ENCODE peak calls at places on chromosomes 5 and 9, in nine cellular contexts. One of them, this sample, is unnamed. For H3K4me1, the result is how much of the 10 kb centered on the place peaks cover.

GRCh38 chr9:128704356-128704670 is 2.0 kb downstream of the PKN3 start:
- DNase-seq in right lobe of liver: no peak
- DNase-seq in IMR-90: no peak
- DNase-seq in adrenal gland: no peak
- DNase-seq in K562: no peak
- DNase-seq in tibial artery: peak
- DNase-seq in HCT116: no peak
- DNase-seq in PC-9: no peak
- DNase-seq in transverse colon: no peak
- DNase-seq in this sample: no peak

GRCh38 chr5:80141147-80141671 is 106.1 kb downstream of the THBS4 start:
- DNase-seq in right lobe of liver: peak
- DNase-seq in PC-9: no peak
- DNase-seq in adrenal gland: peak
- DNase-seq in transverse colon: peak
- DNase-seq in tibial artery: peak
- DNase-seq in IMR-90: peak
- DNase-seq in HCT116: no peak
- DNase-seq in K562: no peak
- DNase-seq in this sample: peak

GRCh38 chr5:122089614-122090013 is 11.6 kb upstream of the LOX start:
- DNase-seq in transverse colon: no peak
- DNase-seq in right lobe of liver: no peak
- DNase-seq in PC-9: no peak
- DNase-seq in tibial artery: no peak
- DNase-seq in adrenal gland: no peak
- DNase-seq in IMR-90: peak
- DNase-seq in K562: no peak
- DNase-seq in HCT116: no peak
- DNase-seq in this sample: no peak

GRCh38 chr9:120877276-120878034 is 467 bp upstream of the PHF19 start:
- DNase-seq in adrenal gland: peak
- DNase-seq in HCT116: no peak
- DNase-seq in K562: peak
- DNase-seq in tibial artery: peak
- DNase-seq in IMR-90: peak
- DNase-seq in PC-9: peak
- DNase-seq in transverse colon: peak
- DNase-seq in right lobe of liver: peak
- DNase-seq in this sample: peak

GRCh38 chr5:170139786-170140335 is 34.2 kb downstream of the FOXI1 start:
- DNase-seq in HCT116: no peak
- DNase-seq in right lobe of liver: no peak
- DNase-seq in transverse colon: no peak
- DNase-seq in IMR-90: no peak
- DNase-seq in PC-9: no peak
- DNase-seq in tibial artery: no peak
- DNase-seq in K562: peak
- DNase-seq in adrenal gland: no peak
- DNase-seq in this sample: no peak

GRCh38 chr5:36596247-36596646 is 10.2 kb upstream of the SLC1A3 start:
- DNase-seq in tibial artery: no peak
- DNase-seq in IMR-90: no peak
- DNase-seq in adrenal gland: no peak
- DNase-seq in K562: no peak
- DNase-seq in right lobe of liver: no peak
- DNase-seq in HCT116: no peak
- DNase-seq in transverse colon: no peak
- DNase-seq in PC-9: no peak
- DNase-seq in this sample: no peak

GRCh38 chr9:85228111-85228855 is 513.5 kb downstream of the AGTPBP1 start:
- DNase-seq in tibial artery: no peak
- DNase-seq in IMR-90: no peak
- DNase-seq in adrenal gland: no peak
- DNase-seq in PC-9: no peak
- DNase-seq in HCT116: no peak
- DNase-seq in K562: no peak
- DNase-seq in right lobe of liver: no peak
- DNase-seq in transverse colon: no peak
- DNase-seq in this sample: no peak

GRCh38 chr5:21244982-21245381 is 1257.0 kb upstream of the CDH18 start:
- DNase-seq in K562: no peak
- DNase-seq in transverse colon: no peak
- DNase-seq in HCT116: no peak
- DNase-seq in PC-9: no peak
- DNase-seq in tibial artery: no peak
- DNase-seq in IMR-90: no peak
- DNase-seq in adrenal gland: no peak
- DNase-seq in right lobe of liver: no peak
- DNase-seq in this sample: no peak

GRCh38 chr5:59086024-59086423 is 503.1 kb downstream of the RAB3C start:
- DNase-seq in transverse colon: no peak
- DNase-seq in IMR-90: no peak
- DNase-seq in tibial artery: no peak
- DNase-seq in K562: no peak
- DNase-seq in adrenal gland: no peak
- DNase-seq in PC-9: no peak
- DNase-seq in right lobe of liver: no peak
- DNase-seq in HCT116: no peak
- DNase-seq in this sample: no peak

GRCh38 chr5:12023614-12024241 is 119.5 kb upstream of the CTNND2 start:
- DNase-seq in adrenal gland: no peak
- DNase-seq in IMR-90: peak
- DNase-seq in HCT116: no peak
- DNase-seq in tibial artery: no peak
- DNase-seq in transverse colon: no peak
- DNase-seq in right lobe of liver: no peak
- DNase-seq in PC-9: no peak
- DNase-seq in K562: no peak
- DNase-seq in this sample: peak

GRCh38 chr9:100427366-100428263 is 672 bp downstream of the MSANTD3 start:
- DNase-seq in PC-9: peak
- DNase-seq in tibial artery: peak
- DNase-seq in HCT116: peak
- DNase-seq in IMR-90: peak
- DNase-seq in K562: no peak
- DNase-seq in right lobe of liver: peak
- DNase-seq in adrenal gland: peak
- DNase-seq in transverse colon: peak
- DNase-seq in this sample: peak

GRCh38 chr9:137445275-137445807 is 4.2 kb upstream of the ENTPD8 start:
- DNase-seq in PC-9: peak
- DNase-seq in IMR-90: peak
- DNase-seq in tibial artery: peak
- DNase-seq in K562: peak
- DNase-seq in adrenal gland: peak
- DNase-seq in right lobe of liver: peak
- DNase-seq in HCT116: peak
- DNase-seq in transverse colon: peak
- DNase-seq in this sample: peak

GRCh38 chr9:126705767-126706697 is 92.3 kb downstream of the LMX1B start:
- DNase-seq in transverse colon: peak
- DNase-seq in right lobe of liver: peak
- DNase-seq in K562: peak
- DNase-seq in IMR-90: peak
- DNase-seq in adrenal gland: peak
- DNase-seq in PC-9: no peak
- DNase-seq in HCT116: peak
- DNase-seq in tibial artery: peak
- DNase-seq in this sample: peak

GRCh38 chr9:91734371-91734981 is 215.6 kb downstream of the ROR2 start:
- DNase-seq in tibial artery: no peak
- DNase-seq in transverse colon: peak
- DNase-seq in HCT116: peak
- DNase-seq in adrenal gland: peak
- DNase-seq in IMR-90: peak
- DNase-seq in right lobe of liver: peak
- DNase-seq in PC-9: no peak
- DNase-seq in K562: peak
- DNase-seq in this sample: peak

GRCh38 chr9:33209394-33209793 is 30.6 kb upstream of the SPINK4 start:
- DNase-seq in PC-9: no peak
- DNase-seq in right lobe of liver: peak
- DNase-seq in HCT116: no peak
- DNase-seq in IMR-90: no peak
- DNase-seq in tibial artery: no peak
- DNase-seq in transverse colon: no peak
- DNase-seq in adrenal gland: no peak
- DNase-seq in K562: no peak
- DNase-seq in this sample: no peak

GRCh38 chr5:151023651-151024050 is 3.3 kb downstream of the GPX3 start:
- DNase-seq in transverse colon: peak
- DNase-seq in K562: peak
- DNase-seq in IMR-90: no peak
- DNase-seq in tibial artery: peak
- DNase-seq in right lobe of liver: no peak
- DNase-seq in adrenal gland: peak
- DNase-seq in PC-9: peak
- DNase-seq in HCT116: no peak
- DNase-seq in this sample: peak

GRCh38 chr5:73448072-73448432 is 525 bp downstream of the FOXD1 start:
- DNase-seq in IMR-90: no peak
- DNase-seq in K562: peak
- DNase-seq in right lobe of liver: no peak
- DNase-seq in transverse colon: no peak
- DNase-seq in PC-9: no peak
- DNase-seq in tibial artery: no peak
- DNase-seq in adrenal gland: no peak
- DNase-seq in HCT116: no peak
- DNase-seq in this sample: no peak

GRCh38 chr9:6917162-6917561 is 159.4 kb downstream of the KDM4C start:
- DNase-seq in right lobe of liver: no peak
- DNase-seq in HCT116: no peak
- DNase-seq in adrenal gland: no peak
- DNase-seq in IMR-90: no peak
- DNase-seq in transverse colon: no peak
- DNase-seq in PC-9: no peak
- DNase-seq in tibial artery: no peak
- DNase-seq in K562: no peak
- DNase-seq in this sample: no peak

GRCh38 chr9:121286688-121286972 is 18.7 kb downstream of the GSN start:
- DNase-seq in transverse colon: no peak
- DNase-seq in PC-9: no peak
- DNase-seq in HCT116: no peak
- DNase-seq in adrenal gland: no peak
- DNase-seq in IMR-90: no peak
- DNase-seq in right lobe of liver: no peak
- DNase-seq in K562: no peak
- DNase-seq in tibial artery: no peak
- DNase-seq in this sample: peak

GRCh38 chr5:77638763-77639451 is 394 bp upstream of the OTP start:
- DNase-seq in right lobe of liver: no peak
- DNase-seq in transverse colon: no peak
- DNase-seq in K562: no peak
- DNase-seq in PC-9: no peak
- DNase-seq in IMR-90: no peak
- DNase-seq in adrenal gland: no peak
- DNase-seq in HCT116: no peak
- DNase-seq in tibial artery: no peak
- DNase-seq in this sample: no peak

DNA sequence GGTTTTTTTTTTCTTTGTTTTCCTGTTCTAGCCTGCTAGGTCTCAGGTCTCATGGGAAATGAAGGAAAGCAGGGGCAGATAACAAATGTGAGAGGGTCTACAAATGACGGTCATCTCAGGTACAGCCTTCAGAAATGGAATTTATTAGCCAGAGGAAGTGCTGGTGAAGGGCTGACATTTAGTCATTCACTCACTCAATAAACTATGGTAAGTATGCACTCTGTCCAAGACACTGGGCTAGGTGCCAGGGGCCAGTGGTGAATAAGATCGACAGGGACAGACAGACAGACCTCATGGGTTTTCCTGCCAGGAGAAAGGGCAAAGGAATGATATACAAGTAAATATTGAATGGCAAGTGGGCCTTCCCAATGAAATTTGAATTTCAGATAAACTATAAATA is 6.3 kb downstream of the PDE6A start:
- DNase-seq in transverse colon: peak
- DNase-seq in HCT116: no peak
- DNase-seq in PC-9: peak
- DNase-seq in tibial artery: no peak
- DNase-seq in right lobe of liver: peak
- DNase-seq in K562: no peak
- DNase-seq in adrenal gland: peak
- DNase-seq in IMR-90: peak
- DNase-seq in this sample: peak
- H3K4me1 ChIP-seq in transverse colon: half or more
- H3K4me1 ChIP-seq in HCT116: under half
- H3K4me1 ChIP-seq in PC-9: half or more
- H3K4me1 ChIP-seq in tibial artery: half or more
- H3K4me1 ChIP-seq in right lobe of liver: under half
- H3K4me1 ChIP-seq in K562: half or more
- H3K4me1 ChIP-seq in adrenal gland: under half
- H3K4me1 ChIP-seq in IMR-90: under half
- H3K4me1 ChIP-seq in this sample: under half

GRCh38 chr9:133844431-133844830 is 106.3 kb upstream of the SARDH start:
- DNase-seq in right lobe of liver: no peak
- DNase-seq in transverse colon: no peak
- DNase-seq in IMR-90: no peak
- DNase-seq in PC-9: no peak
- DNase-seq in K562: no peak
- DNase-seq in tibial artery: no peak
- DNase-seq in HCT116: no peak
- DNase-seq in adrenal gland: no peak
- DNase-seq in this sample: no peak
- H3K4me3 ChIP-seq in right lobe of liver: no peak
- H3K4me3 ChIP-seq in transverse colon: no peak
- H3K4me3 ChIP-seq in IMR-90: no peak
- H3K4me3 ChIP-seq in PC-9: no peak
- H3K4me3 ChIP-seq in K562: no peak
- H3K4me3 ChIP-seq in tibial artery: no peak
- H3K4me3 ChIP-seq in HCT116: no peak
- H3K4me3 ChIP-seq in adrenal gland: no peak
- H3K4me3 ChIP-seq in this sample: no peak

DNA sequence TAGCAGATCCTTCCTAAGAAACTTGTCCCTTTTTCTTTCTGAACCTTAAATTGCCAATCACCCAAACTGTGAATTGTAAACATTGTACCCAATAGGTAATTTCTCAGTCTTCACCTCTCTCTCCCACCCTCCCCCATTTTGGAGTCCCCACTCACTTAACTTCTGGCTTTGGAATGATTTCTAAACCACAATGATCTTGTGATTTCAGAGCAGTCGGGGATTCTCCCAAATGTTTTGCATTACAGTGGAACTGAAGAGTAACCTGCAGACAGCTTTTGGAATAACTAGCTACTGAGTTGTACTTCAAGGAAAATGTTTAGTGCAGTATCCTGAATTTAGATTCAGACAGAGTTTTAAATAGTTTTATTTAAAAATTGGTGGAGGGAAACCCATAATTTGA is 19.2 kb downstream of the SLC27A6 start:
- DNase-seq in IMR-90: no peak
- DNase-seq in right lobe of liver: no peak
- DNase-seq in K562: no peak
- DNase-seq in PC-9: no peak
- DNase-seq in transverse colon: no peak
- DNase-seq in HCT116: no peak
- DNase-seq in adrenal gland: no peak
- DNase-seq in tibial artery: no peak
- DNase-seq in this sample: no peak
- H3K27ac ChIP-seq in IMR-90: no peak
- H3K27ac ChIP-seq in right lobe of liver: no peak
- H3K27ac ChIP-seq in K562: no peak
- H3K27ac ChIP-seq in PC-9: no peak
- H3K27ac ChIP-seq in transverse colon: no peak
- H3K27ac ChIP-seq in HCT116: no peak
- H3K27ac ChIP-seq in adrenal gland: no peak
- H3K27ac ChIP-seq in tibial artery: no peak
- H3K27ac ChIP-seq in this sample: no peak

GRCh38 chr5:16885635-16886365 is 50.3 kb downstream of the MYO10 start:
- DNase-seq in tibial artery: no peak
- DNase-seq in PC-9: no peak
- DNase-seq in right lobe of liver: no peak
- DNase-seq in transverse colon: no peak
- DNase-seq in HCT116: no peak
- DNase-seq in K562: no peak
- DNase-seq in adrenal gland: no peak
- DNase-seq in IMR-90: no peak
- DNase-seq in this sample: no peak
- H3K4me1 ChIP-seq in tibial artery: half or more
- H3K4me1 ChIP-seq in PC-9: half or more
- H3K4me1 ChIP-seq in right lobe of liver: under half
- H3K4me1 ChIP-seq in transverse colon: half or more
- H3K4me1 ChIP-seq in HCT116: half or more
- H3K4me1 ChIP-seq in K562: under half
- H3K4me1 ChIP-seq in adrenal gland: under half
- H3K4me1 ChIP-seq in IMR-90: under half
- H3K4me1 ChIP-seq in this sample: under half

This sample was measured in small intestine.